ENCODE peak calls at places on chromosomes 4 and X, in four cellular contexts. C is AG09319, Q is mesenchymal stem cell, V is upper lobe of left lung. O is an unnamed sample.
A peak's percentile ranks its signal among the peaks of the same experiment; 100 is the strongest.

GRCh38 chr4:3388461-3389185 is 53.1 kb upstream of the HGFAC start:
- DNase-seq in C (peak; percentile 38), V (no peak), Q (peak; percentile 66), O (peak; percentile 74)

GRCh38 chr4:76430519-76431388 is 4.3 kb upstream of the SHROOM3 start:
- DNase-seq in C (peak; percentile 25), V (no peak), Q (peak; percentile 64), O (no peak)

GRCh38 chr4:52107336-52107735 is 56.2 kb downstream of the SPATA18 start:
- DNase-seq in Q (peak; percentile 19), V (no peak), C (no peak), O (no peak)

GRCh38 chrX:3663576-3664290 is 49.7 kb downstream of the PRKX start:
- DNase-seq in Q (no peak), C (no peak), V (peak; percentile 37), O (no peak)

GRCh38 chrX:108134724-108135123 is 43.1 kb downstream of the ATG4A start:
- DNase-seq in C (no peak), Q (no peak), V (no peak), O (no peak)

GRCh38 chr4:166309286-166309685 is 436.2 kb downstream of the TLL1 start:
- DNase-seq in C (no peak), V (no peak), Q (no peak), O (no peak)

GRCh38 chrX:93538575-93538974 is 134.8 kb downstream of the NAP1L3 start:
- DNase-seq in V (no peak), Q (no peak), C (no peak), O (no peak)

GRCh38 chrX:85590638-85591037 is 211.2 kb upstream of the POF1B start:
- DNase-seq in C (no peak), Q (no peak), V (no peak), O (no peak)

GRCh38 chrX:143994206-143994605 is 110.3 kb downstream of the UBE2NL start:
- DNase-seq in Q (no peak), V (no peak), C (no peak), O (no peak)

GRCh38 chr4:171794528-171794927 is 18.7 kb upstream of the GALNTL6 start:
- DNase-seq in Q (no peak), C (no peak), V (no peak), O (no peak)

GRCh38 chrX:49001521-49002090 is 458 bp downstream of the GRIPAP1 start:
- DNase-seq in C (no peak), Q (peak; percentile 57), V (peak; percentile 32), O (no peak)

GRCh38 chrX:36961590-36961989 is 46.6 kb upstream of the FAM47C start:
- DNase-seq in V (no peak), Q (no peak), C (no peak), O (no peak)

GRCh38 chrX:119062750-119063374 is 9.9 kb upstream of the CT47C1 start:
- DNase-seq in C (no peak), Q (no peak), V (no peak), O (no peak)

GRCh38 chrX:14235004-14235403 is 205.3 kb upstream of the GEMIN8 start:
- DNase-seq in C (no peak), Q (no peak), V (no peak), O (no peak)

GRCh38 chr4:75723117-75723801 is 1.1 kb upstream of the USO1 start:
- DNase-seq in V (no peak), Q (peak; percentile 81), C (no peak), O (no peak)

GRCh38 chrX:112766774-112767173 is 73.9 kb downstream of the AMOT start:
- DNase-seq in V (no peak), Q (no peak), C (no peak), O (no peak)

GRCh38 chr4:153062652-153063168 is 126.6 kb downstream of the FHDC1 start:
- DNase-seq in V (no peak), C (no peak), Q (no peak), O (no peak)

GRCh38 chr4:53767503-53767902 is 176.2 kb upstream of the LNX1 start:
- DNase-seq in V (no peak), C (peak; percentile 84), Q (no peak), O (no peak)

GRCh38 chrX:77398341-77398740 is 48.8 kb upstream of the FGF16 start:
- DNase-seq in Q (no peak), C (no peak), V (no peak), O (no peak)

GRCh38 chr4:139750099-139750498 is 84.5 kb downstream of the MGST2 start:
- DNase-seq in Q (no peak), C (no peak), V (no peak), O (no peak)

GRCh38 chr4:171186700-171187099 is 626.5 kb upstream of the GALNTL6 start:
- DNase-seq in C (no peak), V (no peak), Q (no peak), O (no peak)